ENCODE peak calls at places on chromosome 10, in ten cellular contexts. One of them, this sample, is unnamed.

GRCh38 chr10:65355141-65355680 is 1570.6 kb upstream of the LRRTM3 start:
- DNase-seq in IMR-90: no peak
- DNase-seq in NB4: no peak
- DNase-seq in tibial nerve: no peak
- DNase-seq in suprapubic skin: no peak
- DNase-seq in uterus: no peak
- DNase-seq in HCT116: no peak
- DNase-seq in right lobe of liver: no peak
- DNase-seq in A549: no peak
- DNase-seq in GM12878: no peak
- DNase-seq in this sample: no peak

GRCh38 chr10:46019541-46020343 is 10.7 kb downstream of the NCOA4 start:
- DNase-seq in IMR-90: no peak
- DNase-seq in uterus: no peak
- DNase-seq in right lobe of liver: peak; percentile 68
- DNase-seq in A549: no peak
- DNase-seq in tibial nerve: peak; percentile 12
- DNase-seq in HCT116: no peak
- DNase-seq in GM12878: no peak
- DNase-seq in suprapubic skin: no peak
- DNase-seq in NB4: no peak
- DNase-seq in this sample: peak; percentile 75

GRCh38 chr10:69413221-69413865 is 3.4 kb downstream of the TACR2 start:
- DNase-seq in A549: no peak
- DNase-seq in uterus: peak; percentile 88
- DNase-seq in GM12878: no peak
- DNase-seq in NB4: peak; percentile 60
- DNase-seq in HCT116: peak; percentile 34
- DNase-seq in right lobe of liver: no peak
- DNase-seq in suprapubic skin: no peak
- DNase-seq in IMR-90: peak; percentile 70
- DNase-seq in tibial nerve: peak; percentile 70
- DNase-seq in this sample: peak; percentile 74

GRCh38 chr10:102505462-102506115 is 1.8 kb downstream of the SUFU start:
- DNase-seq in HCT116: no peak
- DNase-seq in GM12878: no peak
- DNase-seq in uterus: no peak
- DNase-seq in tibial nerve: no peak
- DNase-seq in NB4: no peak
- DNase-seq in right lobe of liver: no peak
- DNase-seq in IMR-90: no peak
- DNase-seq in A549: no peak
- DNase-seq in suprapubic skin: no peak
- DNase-seq in this sample: no peak

GRCh38 chr10:92419740-92420553 is 129.0 kb downstream of the MARCHF5 start:
- DNase-seq in IMR-90: peak; percentile 31
- DNase-seq in A549: no peak
- DNase-seq in suprapubic skin: no peak
- DNase-seq in uterus: no peak
- DNase-seq in HCT116: no peak
- DNase-seq in tibial nerve: peak; percentile 24
- DNase-seq in right lobe of liver: peak; percentile 53
- DNase-seq in NB4: no peak
- DNase-seq in GM12878: no peak
- DNase-seq in this sample: peak; percentile 61

GRCh38 chr10:97714401-97715258 is 1.1 kb downstream of the MARVELD1 start:
- DNase-seq in NB4: peak; percentile 95
- DNase-seq in tibial nerve: peak; percentile 66
- DNase-seq in A549: peak; percentile 64
- DNase-seq in GM12878: no peak
- DNase-seq in uterus: peak; percentile 82
- DNase-seq in IMR-90: peak; percentile 71
- DNase-seq in suprapubic skin: peak; percentile 89
- DNase-seq in right lobe of liver: peak; percentile 55
- DNase-seq in HCT116: no peak
- DNase-seq in this sample: peak; percentile 50

GRCh38 chr10:22137542-22137941 is 80.3 kb downstream of the EBLN1 start:
- DNase-seq in tibial nerve: no peak
- DNase-seq in HCT116: no peak
- DNase-seq in suprapubic skin: no peak
- DNase-seq in A549: no peak
- DNase-seq in IMR-90: no peak
- DNase-seq in GM12878: no peak
- DNase-seq in NB4: no peak
- DNase-seq in right lobe of liver: no peak
- DNase-seq in uterus: no peak
- DNase-seq in this sample: no peak

GRCh38 chr10:46052057-46052790 is 6.2 kb upstream of the MSMB start:
- DNase-seq in HCT116: no peak
- DNase-seq in A549: no peak
- DNase-seq in right lobe of liver: peak; percentile 8
- DNase-seq in GM12878: no peak
- DNase-seq in suprapubic skin: no peak
- DNase-seq in uterus: no peak
- DNase-seq in NB4: no peak
- DNase-seq in tibial nerve: no peak
- DNase-seq in IMR-90: no peak
- DNase-seq in this sample: no peak

GRCh38 chr10:17431871-17432311 is 22.5 kb downstream of the ST8SIA6 start:
- DNase-seq in right lobe of liver: no peak
- DNase-seq in suprapubic skin: no peak
- DNase-seq in NB4: no peak
- DNase-seq in A549: no peak
- DNase-seq in HCT116: no peak
- DNase-seq in GM12878: no peak
- DNase-seq in tibial nerve: no peak
- DNase-seq in uterus: no peak
- DNase-seq in IMR-90: peak; percentile 70
- DNase-seq in this sample: peak; percentile 48

GRCh38 chr10:60611291-60611747 is 167.0 kb upstream of the CDK1 start:
- DNase-seq in A549: peak; percentile 31
- DNase-seq in suprapubic skin: no peak
- DNase-seq in right lobe of liver: no peak
- DNase-seq in HCT116: peak; percentile 55
- DNase-seq in uterus: no peak
- DNase-seq in IMR-90: peak; percentile 71
- DNase-seq in tibial nerve: no peak
- DNase-seq in NB4: no peak
- DNase-seq in GM12878: no peak
- DNase-seq in this sample: no peak

GRCh38 chr10:48242160-48242904 is 32.2 kb downstream of the FRMPD2 start:
- DNase-seq in NB4: no peak
- DNase-seq in tibial nerve: no peak
- DNase-seq in GM12878: no peak
- DNase-seq in suprapubic skin: no peak
- DNase-seq in uterus: no peak
- DNase-seq in A549: no peak
- DNase-seq in right lobe of liver: no peak
- DNase-seq in HCT116: no peak
- DNase-seq in IMR-90: no peak
- DNase-seq in this sample: no peak

GRCh38 chr10:78081292-78081691 is 47.6 kb downstream of the RPS24 start:
- DNase-seq in A549: no peak
- DNase-seq in GM12878: no peak
- DNase-seq in right lobe of liver: no peak
- DNase-seq in suprapubic skin: peak; percentile 27
- DNase-seq in IMR-90: no peak
- DNase-seq in tibial nerve: no peak
- DNase-seq in NB4: no peak
- DNase-seq in uterus: no peak
- DNase-seq in HCT116: no peak
- DNase-seq in this sample: no peak

GRCh38 chr10:22911889-22912762 is 15.7 kb upstream of the ARMC3 start:
- DNase-seq in GM12878: no peak
- DNase-seq in HCT116: no peak
- DNase-seq in NB4: no peak
- DNase-seq in A549: no peak
- DNase-seq in IMR-90: no peak
- DNase-seq in uterus: no peak
- DNase-seq in right lobe of liver: no peak
- DNase-seq in suprapubic skin: no peak
- DNase-seq in tibial nerve: no peak
- DNase-seq in this sample: no peak

GRCh38 chr10:80444124-80444523 is 10.0 kb upstream of the TSPAN14 start:
- DNase-seq in HCT116: no peak
- DNase-seq in A549: no peak
- DNase-seq in suprapubic skin: no peak
- DNase-seq in IMR-90: no peak
- DNase-seq in tibial nerve: no peak
- DNase-seq in right lobe of liver: no peak
- DNase-seq in GM12878: no peak
- DNase-seq in uterus: no peak
- DNase-seq in NB4: no peak
- DNase-seq in this sample: no peak
- TF ChIP-seq POLR2A in HCT116: no peak
- TF ChIP-seq POLR2A in A549: no peak
- TF ChIP-seq POLR2A in suprapubic skin: no peak
- TF ChIP-seq POLR2A in IMR-90: no peak
- TF ChIP-seq POLR2A in tibial nerve: no peak
- TF ChIP-seq POLR2A in right lobe of liver: no peak
- TF ChIP-seq POLR2A in GM12878: no peak
- TF ChIP-seq POLR2A in uterus: no peak
- TF ChIP-seq POLR2A in NB4: no peak
- TF ChIP-seq POLR2A in this sample: no peak

GRCh38 chr10:91214906-91215305 is 5.6 kb upstream of the PCGF5 start:
- DNase-seq in uterus: no peak
- DNase-seq in suprapubic skin: no peak
- DNase-seq in right lobe of liver: no peak
- DNase-seq in GM12878: no peak
- DNase-seq in HCT116: no peak
- DNase-seq in NB4: no peak
- DNase-seq in A549: no peak
- DNase-seq in IMR-90: no peak
- DNase-seq in tibial nerve: no peak
- DNase-seq in this sample: no peak

GRCh38 chr10:91219371-91220193 is 881 bp upstream of the PCGF5 start:
- DNase-seq in suprapubic skin: no peak
- DNase-seq in NB4: no peak
- DNase-seq in HCT116: no peak
- DNase-seq in IMR-90: peak; percentile 29
- DNase-seq in A549: no peak
- DNase-seq in right lobe of liver: no peak
- DNase-seq in GM12878: no peak
- DNase-seq in tibial nerve: no peak
- DNase-seq in uterus: no peak
- DNase-seq in this sample: peak; percentile 56

GRCh38 chr10:91215384-91215783 is 5.1 kb upstream of the PCGF5 start:
- DNase-seq in GM12878: no peak
- DNase-seq in uterus: no peak
- DNase-seq in NB4: no peak
- DNase-seq in HCT116: no peak
- DNase-seq in A549: no peak
- DNase-seq in suprapubic skin: no peak
- DNase-seq in IMR-90: no peak
- DNase-seq in right lobe of liver: no peak
- DNase-seq in tibial nerve: no peak
- DNase-seq in this sample: no peak

GRCh38 chr10:91220954-91221696 is 662 bp downstream of the PCGF5 start:
- DNase-seq in uterus: no peak
- DNase-seq in NB4: peak; percentile 72
- DNase-seq in IMR-90: peak; percentile 19
- DNase-seq in right lobe of liver: peak; percentile 55
- DNase-seq in HCT116: no peak
- DNase-seq in A549: peak; percentile 46
- DNase-seq in tibial nerve: peak; percentile 13
- DNase-seq in GM12878: no peak
- DNase-seq in suprapubic skin: peak; percentile 64
- DNase-seq in this sample: peak; percentile 73

GRCh38 chr10:91220194-91220953 is at the start of gene PCGF5:
- DNase-seq in IMR-90: peak; percentile 85
- DNase-seq in GM12878: no peak
- DNase-seq in HCT116: peak; percentile 53
- DNase-seq in uterus: peak; percentile 85
- DNase-seq in tibial nerve: peak; percentile 72
- DNase-seq in A549: peak; percentile 80
- DNase-seq in right lobe of liver: peak; percentile 96
- DNase-seq in NB4: peak; percentile 94
- DNase-seq in suprapubic skin: peak; percentile 85
- DNase-seq in this sample: peak; percentile 98
- TF ChIP-seq POLR2A in IMR-90: peak; percentile 72
- TF ChIP-seq POLR2A in GM12878: peak; percentile 82
- TF ChIP-seq POLR2A in HCT116: peak; percentile 45
- TF ChIP-seq POLR2A in uterus: peak; percentile 64
- TF ChIP-seq POLR2A in tibial nerve: peak; percentile 44
- TF ChIP-seq POLR2A in A549: peak; percentile 53
- TF ChIP-seq POLR2A in right lobe of liver: peak; percentile 90
- TF ChIP-seq POLR2A in NB4: peak; percentile 68
- TF ChIP-seq POLR2A in suprapubic skin: no peak
- TF ChIP-seq POLR2A in this sample: peak; percentile 75

GRCh38 chr10:127354992-127355391 is 158.6 kb upstream of the INSYN2A start:
- DNase-seq in A549: no peak
- DNase-seq in tibial nerve: no peak
- DNase-seq in suprapubic skin: no peak
- DNase-seq in uterus: no peak
- DNase-seq in HCT116: peak; percentile 3
- DNase-seq in right lobe of liver: no peak
- DNase-seq in IMR-90: no peak
- DNase-seq in NB4: no peak
- DNase-seq in GM12878: no peak
- DNase-seq in this sample: no peak
- TF ChIP-seq POLR2A in A549: no peak
- TF ChIP-seq POLR2A in tibial nerve: no peak
- TF ChIP-seq POLR2A in suprapubic skin: no peak
- TF ChIP-seq POLR2A in uterus: no peak
- TF ChIP-seq POLR2A in HCT116: no peak
- TF ChIP-seq POLR2A in right lobe of liver: no peak
- TF ChIP-seq POLR2A in IMR-90: no peak
- TF ChIP-seq POLR2A in NB4: no peak
- TF ChIP-seq POLR2A in GM12878: no peak
- TF ChIP-seq POLR2A in this sample: no peak

DNA sequence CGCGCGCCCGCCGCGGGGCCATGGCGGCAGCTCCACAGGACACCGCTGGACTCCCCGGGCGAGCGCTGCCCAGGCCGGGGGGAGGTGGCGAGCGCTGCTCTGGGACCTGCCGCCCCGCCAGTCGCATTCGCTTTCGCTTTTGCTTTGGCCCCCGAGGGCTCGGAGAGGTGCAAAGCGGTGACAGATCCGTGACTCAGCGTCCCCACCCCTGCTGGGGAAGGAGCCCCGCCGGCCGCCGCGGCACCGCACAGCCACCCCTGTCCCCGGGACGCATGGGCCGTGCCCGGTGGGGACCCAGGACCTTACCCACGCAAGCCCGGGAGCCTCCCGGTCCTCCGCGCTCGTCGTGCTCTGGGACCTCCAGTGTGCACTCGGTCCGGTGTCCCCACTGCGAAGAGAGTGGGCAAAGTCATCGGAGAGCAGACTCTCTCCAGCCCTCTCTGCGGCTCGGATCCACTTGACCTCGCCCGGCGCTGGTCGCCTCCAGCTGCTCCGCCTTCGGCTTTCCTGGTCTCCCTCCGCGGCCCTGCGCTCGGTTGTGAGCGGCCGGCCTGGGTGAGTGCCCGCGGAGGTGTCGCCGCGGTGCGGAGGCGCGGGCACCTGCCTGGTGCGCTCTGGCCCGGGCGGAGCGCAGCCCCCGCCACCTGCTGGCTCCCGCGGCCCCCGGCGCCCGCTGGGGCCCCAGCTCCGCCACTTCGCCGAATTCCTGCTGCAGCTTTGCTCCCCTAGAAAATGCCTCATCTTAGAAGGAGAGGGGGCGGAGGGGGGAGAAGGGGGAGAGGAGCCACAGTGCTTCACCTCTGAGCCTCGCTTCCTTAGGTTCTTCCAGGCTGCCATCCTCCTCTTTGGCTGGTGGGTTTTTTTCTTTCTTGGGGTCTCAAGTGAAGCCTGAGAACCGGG is at the start of gene IL15RA:
- DNase-seq in HCT116: peak; percentile 39
- DNase-seq in GM12878: no peak
- DNase-seq in tibial nerve: peak; percentile 26
- DNase-seq in IMR-90: peak; percentile 72
- DNase-seq in NB4: peak; percentile 86
- DNase-seq in suprapubic skin: peak; percentile 85
- DNase-seq in A549: peak; percentile 79
- DNase-seq in uterus: peak; percentile 78
- DNase-seq in right lobe of liver: peak; percentile 88
- DNase-seq in this sample: peak; percentile 93
- TF ChIP-seq POLR2A in HCT116: no peak
- TF ChIP-seq POLR2A in GM12878: peak; percentile 65
- TF ChIP-seq POLR2A in tibial nerve: no peak
- TF ChIP-seq POLR2A in IMR-90: no peak
- TF ChIP-seq POLR2A in NB4: no peak
- TF ChIP-seq POLR2A in suprapubic skin: no peak
- TF ChIP-seq POLR2A in A549: no peak
- TF ChIP-seq POLR2A in uterus: peak; percentile 32
- TF ChIP-seq POLR2A in right lobe of liver: peak; percentile 73
- TF ChIP-seq POLR2A in this sample: peak; percentile 93